ENCODE peak calls at places on chromosome 14, in eight cellular contexts. One of them, this sample, is unnamed.

GRCh38 chr14:38808734-38809455 is 294.1 kb downstream of the SEC23A start:
- DNase-seq in M059J: peak; percentile 7
- DNase-seq in HFFc6: no peak
- DNase-seq in NCI-H2107: no peak
- DNase-seq in pulmonary artery endothelial cell: no peak
- DNase-seq in vagina: no peak
- DNase-seq in LoVo: no peak
- DNase-seq in mucosa of descending colon: peak; percentile 79
- DNase-seq in this sample: no peak

GRCh38 chr14:75205586-75205985 is 29.2 kb upstream of the TMED10 start:
- DNase-seq in LoVo: no peak
- DNase-seq in NCI-H2107: no peak
- DNase-seq in HFFc6: peak; percentile 68
- DNase-seq in M059J: peak; percentile 76
- DNase-seq in pulmonary artery endothelial cell: peak; percentile 58
- DNase-seq in vagina: no peak
- DNase-seq in mucosa of descending colon: no peak
- DNase-seq in this sample: no peak

GRCh38 chr14:98069712-98070133 is 1202.3 kb downstream of the BCL11B start:
- DNase-seq in vagina: no peak
- DNase-seq in LoVo: no peak
- DNase-seq in HFFc6: peak; percentile 0
- DNase-seq in mucosa of descending colon: no peak
- DNase-seq in pulmonary artery endothelial cell: no peak
- DNase-seq in M059J: peak; percentile 0
- DNase-seq in NCI-H2107: no peak
- DNase-seq in this sample: no peak

GRCh38 chr14:100786131-100786530 is 39.8 kb upstream of the MEG3 start:
- DNase-seq in LoVo: no peak
- DNase-seq in mucosa of descending colon: no peak
- DNase-seq in HFFc6: no peak
- DNase-seq in M059J: no peak
- DNase-seq in pulmonary artery endothelial cell: no peak
- DNase-seq in vagina: no peak
- DNase-seq in NCI-H2107: no peak
- DNase-seq in this sample: no peak

GRCh38 chr14:75101491-75101890 is 25.4 kb downstream of the NEK9 start:
- DNase-seq in NCI-H2107: no peak
- DNase-seq in HFFc6: no peak
- DNase-seq in pulmonary artery endothelial cell: no peak
- DNase-seq in LoVo: no peak
- DNase-seq in M059J: no peak
- DNase-seq in mucosa of descending colon: no peak
- DNase-seq in vagina: no peak
- DNase-seq in this sample: no peak

GRCh38 chr14:38882533-38882932 is 220.5 kb downstream of the SEC23A start:
- DNase-seq in pulmonary artery endothelial cell: no peak
- DNase-seq in vagina: no peak
- DNase-seq in LoVo: no peak
- DNase-seq in mucosa of descending colon: no peak
- DNase-seq in M059J: peak; percentile 58
- DNase-seq in NCI-H2107: no peak
- DNase-seq in HFFc6: no peak
- DNase-seq in this sample: no peak

GRCh38 chr14:56087824-56088571 is 30.2 kb upstream of the PELI2 start:
- DNase-seq in HFFc6: no peak
- DNase-seq in mucosa of descending colon: no peak
- DNase-seq in pulmonary artery endothelial cell: no peak
- DNase-seq in M059J: peak; percentile 64
- DNase-seq in NCI-H2107: no peak
- DNase-seq in vagina: no peak
- DNase-seq in LoVo: no peak
- DNase-seq in this sample: no peak

GRCh38 chr14:33510991-33511390 is 439.9 kb downstream of the EGLN3 start:
- DNase-seq in NCI-H2107: no peak
- DNase-seq in HFFc6: no peak
- DNase-seq in vagina: no peak
- DNase-seq in M059J: no peak
- DNase-seq in LoVo: no peak
- DNase-seq in pulmonary artery endothelial cell: no peak
- DNase-seq in mucosa of descending colon: no peak
- DNase-seq in this sample: no peak

GRCh38 chr14:100880271-100881101 is 23.0 kb downstream of the RTL1 start:
- DNase-seq in HFFc6: no peak
- DNase-seq in pulmonary artery endothelial cell: no peak
- DNase-seq in M059J: no peak
- DNase-seq in vagina: no peak
- DNase-seq in NCI-H2107: no peak
- DNase-seq in mucosa of descending colon: no peak
- DNase-seq in LoVo: no peak
- DNase-seq in this sample: no peak

GRCh38 chr14:68361231-68361630 is 431.6 kb downstream of the ZFP36L1 start:
- DNase-seq in HFFc6: peak; percentile 48
- DNase-seq in NCI-H2107: no peak
- DNase-seq in LoVo: no peak
- DNase-seq in pulmonary artery endothelial cell: peak; percentile 20
- DNase-seq in M059J: peak; percentile 90
- DNase-seq in vagina: no peak
- DNase-seq in mucosa of descending colon: no peak
- DNase-seq in this sample: peak; percentile 47

GRCh38 chr14:105375635-105376057 is 22.7 kb upstream of the TEX22 start:
- DNase-seq in mucosa of descending colon: no peak
- DNase-seq in LoVo: no peak
- DNase-seq in NCI-H2107: no peak
- DNase-seq in pulmonary artery endothelial cell: peak; percentile 8
- DNase-seq in M059J: no peak
- DNase-seq in vagina: no peak
- DNase-seq in HFFc6: no peak
- DNase-seq in this sample: no peak

GRCh38 chr14:92794961-92795360 is 856 bp downstream of the GOLGA5 start:
- DNase-seq in HFFc6: no peak
- DNase-seq in LoVo: no peak
- DNase-seq in mucosa of descending colon: peak; percentile 41
- DNase-seq in NCI-H2107: no peak
- DNase-seq in M059J: no peak
- DNase-seq in vagina: no peak
- DNase-seq in pulmonary artery endothelial cell: no peak
- DNase-seq in this sample: no peak

GRCh38 chr14:67396381-67396965 is 15.5 kb downstream of the PLEK2 start:
- DNase-seq in HFFc6: peak; percentile 43
- DNase-seq in mucosa of descending colon: no peak
- DNase-seq in vagina: no peak
- DNase-seq in pulmonary artery endothelial cell: no peak
- DNase-seq in LoVo: no peak
- DNase-seq in NCI-H2107: no peak
- DNase-seq in M059J: peak; percentile 67
- DNase-seq in this sample: no peak

GRCh38 chr14:65137648-65138317 is 35.5 kb upstream of the MAX start:
- DNase-seq in LoVo: no peak
- DNase-seq in pulmonary artery endothelial cell: no peak
- DNase-seq in NCI-H2107: no peak
- DNase-seq in vagina: no peak
- DNase-seq in M059J: peak; percentile 10
- DNase-seq in mucosa of descending colon: no peak
- DNase-seq in HFFc6: no peak
- DNase-seq in this sample: no peak

GRCh38 chr14:64387232-64387737 is 868 bp upstream of the MTHFD1 start:
- DNase-seq in vagina: no peak
- DNase-seq in LoVo: peak; percentile 6
- DNase-seq in NCI-H2107: no peak
- DNase-seq in M059J: peak; percentile 55
- DNase-seq in pulmonary artery endothelial cell: no peak
- DNase-seq in mucosa of descending colon: no peak
- DNase-seq in HFFc6: no peak
- DNase-seq in this sample: no peak

GRCh38 chr14:80446356-80446755 is 235.1 kb upstream of the DIO2 start:
- DNase-seq in NCI-H2107: no peak
- DNase-seq in mucosa of descending colon: no peak
- DNase-seq in pulmonary artery endothelial cell: no peak
- DNase-seq in M059J: no peak
- DNase-seq in LoVo: no peak
- DNase-seq in HFFc6: no peak
- DNase-seq in vagina: no peak
- DNase-seq in this sample: no peak

GRCh38 chr14:73227812-73228781 is 9.2 kb upstream of the PAPLN start:
- DNase-seq in HFFc6: peak; percentile 46
- DNase-seq in NCI-H2107: no peak
- DNase-seq in M059J: peak; percentile 91
- DNase-seq in pulmonary artery endothelial cell: peak; percentile 86
- DNase-seq in vagina: no peak
- DNase-seq in LoVo: no peak
- DNase-seq in mucosa of descending colon: no peak
- DNase-seq in this sample: peak; percentile 74

GRCh38 chr14:104445086-104445485 is 134.5 kb upstream of the C14orf180 start:
- DNase-seq in mucosa of descending colon: no peak
- DNase-seq in LoVo: no peak
- DNase-seq in vagina: peak; percentile 91
- DNase-seq in pulmonary artery endothelial cell: no peak
- DNase-seq in NCI-H2107: no peak
- DNase-seq in HFFc6: no peak
- DNase-seq in M059J: no peak
- DNase-seq in this sample: no peak

GRCh38 chr14:94386085-94387031 is 2.0 kb downstream of the SERPINA1 start:
- DNase-seq in mucosa of descending colon: no peak
- DNase-seq in M059J: no peak
- DNase-seq in HFFc6: no peak
- DNase-seq in vagina: no peak
- DNase-seq in NCI-H2107: no peak
- DNase-seq in pulmonary artery endothelial cell: no peak
- DNase-seq in LoVo: no peak
- DNase-seq in this sample: no peak

GRCh38 chr14:88522393-88522792 is 32.4 kb downstream of the PTPN21 start:
- DNase-seq in vagina: no peak
- DNase-seq in M059J: no peak
- DNase-seq in mucosa of descending colon: no peak
- DNase-seq in LoVo: no peak
- DNase-seq in NCI-H2107: no peak
- DNase-seq in pulmonary artery endothelial cell: no peak
- DNase-seq in HFFc6: no peak
- DNase-seq in this sample: no peak

GRCh38 chr14:21056520-21057163 is 980 bp upstream of the RNASE8 start:
- DNase-seq in NCI-H2107: no peak
- DNase-seq in pulmonary artery endothelial cell: no peak
- DNase-seq in vagina: no peak
- DNase-seq in LoVo: no peak
- DNase-seq in HFFc6: peak; percentile 13
- DNase-seq in mucosa of descending colon: peak; percentile 78
- DNase-seq in M059J: peak; percentile 22
- DNase-seq in this sample: no peak

GRCh38 chr14:53851394-53852056 is 105.1 kb downstream of the BMP4 start:
- DNase-seq in pulmonary artery endothelial cell: no peak
- DNase-seq in vagina: no peak
- DNase-seq in NCI-H2107: no peak
- DNase-seq in LoVo: peak; percentile 39
- DNase-seq in HFFc6: peak; percentile 24
- DNase-seq in mucosa of descending colon: no peak
- DNase-seq in M059J: peak; percentile 18
- DNase-seq in this sample: no peak

GRCh38 chr14:97780804-97781203 is 983.6 kb downstream of the VRK1 start:
- DNase-seq in NCI-H2107: no peak
- DNase-seq in vagina: no peak
- DNase-seq in mucosa of descending colon: no peak
- DNase-seq in LoVo: no peak
- DNase-seq in HFFc6: no peak
- DNase-seq in pulmonary artery endothelial cell: no peak
- DNase-seq in M059J: no peak
- DNase-seq in this sample: no peak

GRCh38 chr14:100147181-100147631 is 12.2 kb downstream of the DEGS2 start:
- DNase-seq in mucosa of descending colon: peak; percentile 60
- DNase-seq in LoVo: no peak
- DNase-seq in vagina: no peak
- DNase-seq in M059J: no peak
- DNase-seq in NCI-H2107: no peak
- DNase-seq in HFFc6: no peak
- DNase-seq in pulmonary artery endothelial cell: no peak
- DNase-seq in this sample: no peak

GRCh38 chr14:41022932-41023331 is 583.7 kb upstream of the LRFN5 start:
- DNase-seq in vagina: no peak
- DNase-seq in NCI-H2107: no peak
- DNase-seq in HFFc6: no peak
- DNase-seq in pulmonary artery endothelial cell: no peak
- DNase-seq in mucosa of descending colon: no peak
- DNase-seq in M059J: no peak
- DNase-seq in LoVo: no peak
- DNase-seq in this sample: no peak

GRCh38 chr14:33682746-33683145 is 268.1 kb downstream of the EGLN3 start:
- DNase-seq in NCI-H2107: no peak
- DNase-seq in HFFc6: no peak
- DNase-seq in vagina: no peak
- DNase-seq in M059J: peak; percentile 95
- DNase-seq in pulmonary artery endothelial cell: no peak
- DNase-seq in LoVo: no peak
- DNase-seq in mucosa of descending colon: no peak
- DNase-seq in this sample: no peak

GRCh38 chr14:101502761-101503392 is 58.4 kb upstream of the DIO3 start:
- DNase-seq in HFFc6: no peak
- DNase-seq in LoVo: no peak
- DNase-seq in pulmonary artery endothelial cell: no peak
- DNase-seq in M059J: no peak
- DNase-seq in vagina: no peak
- DNase-seq in mucosa of descending colon: no peak
- DNase-seq in NCI-H2107: no peak
- DNase-seq in this sample: no peak

GRCh38 chr14:84490081-84490480 is 1039.9 kb upstream of the FLRT2 start:
- DNase-seq in M059J: no peak
- DNase-seq in mucosa of descending colon: no peak
- DNase-seq in vagina: no peak
- DNase-seq in pulmonary artery endothelial cell: no peak
- DNase-seq in HFFc6: no peak
- DNase-seq in NCI-H2107: no peak
- DNase-seq in LoVo: no peak
- DNase-seq in this sample: no peak

GRCh38 chr14:99751539-99752485 is 41.4 kb upstream of the EML1 start:
- DNase-seq in NCI-H2107: no peak
- DNase-seq in M059J: peak; percentile 87
- DNase-seq in vagina: no peak
- DNase-seq in mucosa of descending colon: no peak
- DNase-seq in pulmonary artery endothelial cell: no peak
- DNase-seq in LoVo: no peak
- DNase-seq in HFFc6: peak; percentile 57
- DNase-seq in this sample: no peak

GRCh38 chr14:59869381-59870255 is 958 bp downstream of the RTN1 start:
- DNase-seq in M059J: no peak
- DNase-seq in mucosa of descending colon: no peak
- DNase-seq in LoVo: no peak
- DNase-seq in HFFc6: no peak
- DNase-seq in pulmonary artery endothelial cell: no peak
- DNase-seq in NCI-H2107: no peak
- DNase-seq in vagina: no peak
- DNase-seq in this sample: no peak

This sample was measured in glomerular endothelial cell.